ENCODE peak calls at places on chromosomes 4 and X, in seven cellular contexts. S is IMR-90, K is GM23338, C is psoas muscle, M is lower leg skin, H is ovary, U is heart left ventricle. F is an unnamed sample.
A peak's percentile ranks its signal among the peaks of the same experiment; 100 is the strongest.

GRCh38 chr4:2400841-2401609 is 17.4 kb downstream of the ZFYVE28 start:
- DNase-seq in K (no peak), C (peak; percentile 39), U (no peak), H (no peak), M (no peak), S (no peak), F (no peak)

GRCh38 chr4:23068287-23068686 is 375.6 kb downstream of the GBA3 start:
- DNase-seq in U (no peak), C (no peak), S (no peak), H (no peak), M (no peak), K (no peak), F (no peak)

GRCh38 chrX:9433596-9433995 is 31.3 kb upstream of the TBL1X start:
- DNase-seq in S (no peak), H (no peak), M (peak; percentile 10), U (no peak), C (no peak), K (no peak), F (no peak)

GRCh38 chr4:54657556-54658313 is at the start of gene KIT:
- DNase-seq in K (peak; percentile 93), U (peak; percentile 33), C (peak; percentile 69), H (peak; percentile 81), S (peak; percentile 32), M (peak; percentile 91), F (no peak)

GRCh38 chrX:49042581-49043219 is 457 bp downstream of the TFE3 start:
- DNase-seq in U (peak; percentile 18), C (no peak), M (no peak), K (no peak), S (no peak), H (no peak), F (no peak)

GRCh38 chrX:10482262-10482661 is 138.1 kb downstream of the MID1 start:
- DNase-seq in S (no peak), C (no peak), U (peak; percentile 65), M (no peak), H (no peak), K (no peak), F (no peak)

GRCh38 chrX:22118161-22118830 is 86.2 kb downstream of the PHEX start:
- DNase-seq in M (peak; percentile 58), H (no peak), C (no peak), S (peak; percentile 23), U (no peak), K (peak; percentile 17), F (peak; percentile 64)

GRCh38 chrX:150312931-150313330 is 50.2 kb upstream of the MAMLD1 start:
- DNase-seq in U (no peak), C (no peak), S (no peak), M (no peak), H (no peak), K (no peak), F (no peak)

GRCh38 chr4:70759627-70760026 is 37.9 kb downstream of the RUFY3 start:
- DNase-seq in K (no peak), U (no peak), S (peak; percentile 21), C (no peak), H (no peak), M (no peak), F (no peak)

GRCh38 chr4:3679071-3679825 is 86.9 kb upstream of the ADRA2C start:
- DNase-seq in M (no peak), K (no peak), C (peak; percentile 30), H (no peak), S (no peak), U (no peak), F (no peak)

GRCh38 chrX:64977051-64977450 is 801 bp upstream of the ZC4H2 start:
- DNase-seq in H (no peak), U (no peak), K (no peak), C (no peak), S (no peak), M (no peak), F (peak; percentile 55)
- H3K4me3 ChIP-seq in H (no peak overlapping the region), U (no peak overlapping the region), K (peak overlapping the region; percentile 89), C (peak overlapping the region; percentile 74), S (no peak overlapping the region), M (no peak overlapping the region), F (no peak overlapping the region)

GRCh38 chr4:126582737-126583136 is 1050.0 kb upstream of the INTU start:
- DNase-seq in H (no peak), K (peak; percentile 37), U (no peak), S (peak; percentile 5), M (no peak), C (no peak), F (peak; percentile 59)

DNA sequence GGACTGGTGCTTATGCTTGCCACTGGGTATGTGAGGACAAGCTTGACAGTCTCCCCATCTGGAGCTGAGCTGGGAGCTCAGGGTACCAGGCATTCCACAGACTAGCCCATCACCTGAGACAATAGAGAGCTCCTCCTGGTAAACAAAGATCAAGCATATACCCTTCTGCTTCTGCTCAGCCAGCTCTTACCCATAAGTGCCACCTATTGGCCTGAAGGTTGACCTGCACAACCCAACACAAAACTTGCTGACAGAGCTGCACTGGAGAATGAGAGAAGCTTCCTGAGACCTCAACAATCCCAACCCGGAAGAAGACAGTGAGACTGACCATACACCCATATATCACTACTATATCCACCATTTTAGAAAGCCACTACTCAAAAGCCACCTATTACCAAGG is 1049.2 kb upstream of the INTU start:
- DNase-seq in M (no peak), S (peak; percentile 26), K (peak; percentile 64), U (no peak), C (no peak), H (no peak), F (peak; percentile 65)
- TF ChIP-seq CTCF in M (no peak), S (peak; percentile 37), K (peak; percentile 81), U (no peak), C (no peak), H (no peak), F (peak; percentile 72)

GRCh38 chr4:173332021-173332487 is 2.1 kb downstream of the HMGB2 start:
- DNase-seq in K (no peak), C (no peak), S (peak; percentile 16), U (no peak), H (no peak), M (no peak), F (no peak)
- H3K4me3 ChIP-seq in K (peak overlapping the region; percentile 84), C (peak overlapping the region; percentile 92), S (no peak overlapping the region), U (peak overlapping the region; percentile 94), H (no peak overlapping the region), M (no peak overlapping the region), F (peak overlapping the region; percentile 96)

GRCh38 chr4:114562176-114562904 is 36.3 kb upstream of the UGT8 start:
- DNase-seq in C (no peak), K (peak; percentile 85), S (no peak), U (no peak), M (no peak), H (no peak), F (no peak)

GRCh38 chr4:114558446-114559020 is 40.1 kb upstream of the UGT8 start:
- DNase-seq in K (peak; percentile 74), S (no peak), H (no peak), M (no peak), C (no peak), U (no peak), F (no peak)

GRCh38 chr4:114561590-114561989 is 37.0 kb upstream of the UGT8 start:
- DNase-seq in C (no peak), M (no peak), H (no peak), K (no peak), U (no peak), S (no peak), F (no peak)

GRCh38 chr4:114563536-114564315 is 34.9 kb upstream of the UGT8 start:
- DNase-seq in M (no peak), C (no peak), H (no peak), U (no peak), S (no peak), K (peak; percentile 24), F (no peak)
- TF ChIP-seq CTCF in M (no peak), C (no peak), H (no peak), U (no peak), S (no peak), K (no peak), F (no peak)

GRCh38 chrX:23333842-23334535 is 660 bp upstream of the PTCHD1 start:
- DNase-seq in K (peak; percentile 63), S (no peak), U (no peak), C (peak; percentile 59), M (no peak), H (no peak), F (peak; percentile 3)

GRCh38 chrX:23334536-23334870 is at the start of gene PTCHD1:
- DNase-seq in M (no peak), H (no peak), S (no peak), U (no peak), C (no peak), K (no peak), F (no peak)

GRCh38 chrX:23332101-23332887 is 2.4 kb upstream of the PTCHD1 start:
- DNase-seq in H (no peak), M (no peak), K (peak; percentile 50), C (no peak), S (no peak), U (no peak), F (no peak)

GRCh38 chrX:23332888-23333821 is 1.5 kb upstream of the PTCHD1 start:
- DNase-seq in S (no peak), U (no peak), H (no peak), C (no peak), K (peak; percentile 20), M (no peak), F (no peak)

DNA sequence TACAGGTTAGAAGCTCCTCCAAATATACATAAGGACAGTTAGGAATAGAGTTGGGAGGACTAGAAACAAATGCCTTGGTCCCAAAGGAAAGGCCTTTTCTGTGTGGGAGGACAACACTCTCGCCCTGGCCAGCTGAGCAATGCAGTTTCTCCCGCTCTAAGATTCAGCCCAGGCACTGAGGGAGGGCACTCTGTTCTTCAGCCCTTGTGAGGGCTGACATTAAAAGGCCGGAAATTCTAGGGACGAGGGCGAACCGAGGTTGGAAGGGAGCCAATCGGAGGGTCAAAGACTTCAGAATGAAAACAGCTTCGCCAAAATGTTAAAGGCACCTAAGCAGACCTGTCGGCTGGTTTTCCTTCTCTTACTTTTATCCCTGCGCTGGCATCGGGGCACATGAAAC is 2.9 kb upstream of the PTCHD1 start:
- DNase-seq in C (no peak), M (no peak), U (no peak), H (no peak), K (peak; percentile 43), S (no peak), F (no peak)
- H3K4me3 ChIP-seq in C (peak overlapping the region; percentile 26), M (no peak overlapping the region), U (no peak overlapping the region), H (no peak overlapping the region), K (peak overlapping the region; percentile 70), S (no peak overlapping the region), F (no peak overlapping the region)

GRCh38 chrX:24594531-24594930 is 52.6 kb downstream of the PCYT1B start:
- DNase-seq in S (no peak), K (no peak), M (no peak), C (no peak), U (no peak), H (no peak), F (no peak)

GRCh38 chrX:24590111-24590510 is 57.0 kb downstream of the PCYT1B start:
- DNase-seq in M (no peak), S (no peak), U (no peak), H (no peak), K (no peak), C (no peak), F (no peak)
- TF ChIP-seq CTCF in M (no peak), S (no peak), U (no peak), H (no peak), K (no peak), C (no peak), F (no peak)

F was measured in epithelial cell of esophagus.